ENCODE peak calls at places on chromosomes 12 and 14, in four cellular contexts. B is A673, D is aorta, T is KG1. A is an unnamed sample.

GRCh38 chr12:3315201-3315661 is 175.8 kb upstream of the PRMT8 start:
- DNase-seq in B (no peak), D (no peak), T (no peak), A (no peak)

GRCh38 chr12:114975283-114975973 is 291.5 kb upstream of the TBX3 start:
- DNase-seq in B (no peak), D (no peak), T (no peak), A (no peak)

GRCh38 chr14:77867476-77867875 is 67.6 kb downstream of the ADCK1 start:
- DNase-seq in B (no peak), D (no peak), T (no peak), A (no peak)

GRCh38 chr14:105933238-105933637 is 406.9 kb downstream of the TMEM121 start:
- DNase-seq in B (no peak), D (no peak), T (no peak), A (no peak)

GRCh38 chr14:69711471-69712216 is 55.3 kb upstream of the SRSF5 start:
- DNase-seq in B (no peak), D (no peak), T (no peak), A (peak; percentile 36)

GRCh38 chr12:75585309-75585708 is 73.9 kb upstream of the KRR1 start:
- DNase-seq in B (no peak), D (no peak), T (no peak), A (no peak)

GRCh38 chr12:132138941-132139871 is 4.9 kb downstream of the DDX51 start:
- DNase-seq in B (no peak), D (peak; percentile 56), T (no peak), A (no peak)

GRCh38 chr12:66065623-66066022 is 64.9 kb downstream of the LLPH start:
- DNase-seq in B (peak; percentile 77), D (no peak), T (no peak), A (no peak)

GRCh38 chr12:93094988-93095737 is 166.1 kb upstream of the EEA1 start:
- DNase-seq in B (no peak), D (no peak), T (no peak), A (no peak)

GRCh38 chr14:103625361-103626095 is 3.5 kb upstream of the KLC1 start:
- DNase-seq in B (no peak), D (no peak), T (no peak), A (peak; percentile 21)